ENCODE peak calls at places on chromosomes 12 and 14, in six cellular contexts. L is A549, S is SK-N-SH, Z is GM12878, C is K562, I is HL-60. Q is an unnamed sample.

GRCh38 chr14:79016828-79017505 is 846.8 kb downstream of the NRXN3 start:
- DNase-seq in L (no peak), S (no peak), Z (no peak), C (no peak), I (no peak), Q (no peak)

GRCh38 chr14:35952584-35952983 is 126.4 kb downstream of the BRMS1L start:
- DNase-seq in L (no peak), S (no peak), Z (no peak), C (no peak), I (no peak), Q (no peak)

GRCh38 chr12:88952543-88952942 is 372.3 kb upstream of the KITLG start:
- DNase-seq in L (no peak), S (no peak), Z (no peak), C (no peak), I (no peak), Q (no peak)

GRCh38 chr14:81205639-81206038 is 15.1 kb downstream of the GTF2A1 start:
- DNase-seq in L (no peak), S (no peak), Z (no peak), C (no peak), I (no peak), Q (no peak)

GRCh38 chr12:52876371-52876770 is 27.6 kb upstream of the KRT78 start:
- DNase-seq in L (no peak), S (no peak), Z (no peak), C (no peak), I (no peak), Q (no peak)

GRCh38 chr12:76266797-76267196 is 81.4 kb downstream of the BBS10 start:
- DNase-seq in L (no peak), S (no peak), Z (no peak), C (no peak), I (no peak), Q (no peak)

GRCh38 chr12:18320036-18320617 is 58.8 kb downstream of the PIK3C2G start:
- DNase-seq in L (peak; percentile 25), S (peak; percentile 22), Z (no peak), C (peak; percentile 8), I (peak; percentile 26), Q (peak; percentile 78)

GRCh38 chr12:17810399-17810798 is 279.6 kb downstream of the RERGL start:
- DNase-seq in L (no peak), S (no peak), Z (no peak), C (no peak), I (no peak), Q (no peak)

GRCh38 chr12:47491516-47491915 is 214.3 kb downstream of the RPAP3 start:
- DNase-seq in L (no peak), S (no peak), Z (no peak), C (no peak), I (no peak), Q (no peak)

GRCh38 chr12:64461634-64462414 is 9.9 kb downstream of the TBK1 start:
- DNase-seq in L (no peak), S (no peak), Z (no peak), C (no peak), I (no peak), Q (no peak)

GRCh38 chr14:56289155-56289554 is 170.9 kb downstream of the PELI2 start:
- DNase-seq in L (no peak), S (no peak), Z (no peak), C (no peak), I (no peak), Q (no peak)

GRCh38 chr12:64007853-64008252 is 163.4 kb downstream of the SRGAP1 start:
- DNase-seq in L (no peak), S (no peak), Z (no peak), C (no peak), I (no peak), Q (no peak)

GRCh38 chr12:12996235-12996634 is 3.8 kb downstream of the HEBP1 start:
- DNase-seq in L (no peak), S (peak; percentile 21), Z (no peak), C (no peak), I (no peak), Q (no peak)

GRCh38 chr14:74610866-74611671 is 968 bp downstream of the LTBP2 start:
- DNase-seq in L (no peak), S (no peak), Z (no peak), C (no peak), I (no peak), Q (peak; percentile 65)

GRCh38 chr12:87827638-87828264 is 201.4 kb downstream of the C12orf50 start:
- DNase-seq in L (peak; percentile 7), S (no peak), Z (no peak), C (no peak), I (no peak), Q (no peak)

GRCh38 chr14:73696466-73697390 is 17.5 kb downstream of the PNMA1 start:
- DNase-seq in L (peak; percentile 45), S (no peak), Z (peak; percentile 88), C (no peak), I (no peak), Q (no peak)

GRCh38 chr12:130161261-130162231 is 718 bp upstream of the FZD10 start:
- DNase-seq in L (no peak), S (peak; percentile 58), Z (no peak), C (no peak), I (no peak), Q (peak; percentile 80)
- TF ChIP-seq REST in L (no peak), S (no peak), Z (no peak), C (no peak), I (no peak), Q (no peak)

DNA sequence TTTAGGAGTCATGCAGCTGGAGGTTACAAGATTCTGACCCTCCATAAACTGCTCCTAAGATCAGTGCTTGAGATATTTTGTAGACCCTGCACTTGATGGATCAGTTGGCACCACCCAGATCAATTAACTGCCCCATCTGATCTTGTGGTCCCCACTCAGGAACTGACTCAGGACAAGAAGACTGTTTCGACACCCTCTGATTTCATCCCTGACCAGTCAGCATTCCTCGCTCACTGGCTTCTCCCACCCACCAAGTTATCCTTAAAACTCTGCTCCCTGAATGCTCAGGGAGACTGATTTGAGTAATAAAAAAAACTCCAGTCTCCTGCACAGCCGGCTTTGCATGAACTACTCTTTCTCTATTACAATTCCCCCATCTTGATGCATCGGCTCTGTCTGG is 360.2 kb downstream of the GALC start:
- DNase-seq in L (no peak), S (no peak), Z (no peak), C (no peak), I (no peak), Q (no peak)
- TF ChIP-seq REST in L (no peak), S (no peak), Z (no peak), C (no peak), I (no peak), Q (no peak)

GRCh38 chr12:132194556-132194955 is 50.3 kb downstream of the NOC4L start:
- DNase-seq in L (no peak), S (no peak), Z (no peak), C (no peak), I (no peak), Q (no peak)
- TF ChIP-seq REST in L (no peak), S (no peak), Z (no peak), C (no peak), I (no peak), Q (no peak)

DNA sequence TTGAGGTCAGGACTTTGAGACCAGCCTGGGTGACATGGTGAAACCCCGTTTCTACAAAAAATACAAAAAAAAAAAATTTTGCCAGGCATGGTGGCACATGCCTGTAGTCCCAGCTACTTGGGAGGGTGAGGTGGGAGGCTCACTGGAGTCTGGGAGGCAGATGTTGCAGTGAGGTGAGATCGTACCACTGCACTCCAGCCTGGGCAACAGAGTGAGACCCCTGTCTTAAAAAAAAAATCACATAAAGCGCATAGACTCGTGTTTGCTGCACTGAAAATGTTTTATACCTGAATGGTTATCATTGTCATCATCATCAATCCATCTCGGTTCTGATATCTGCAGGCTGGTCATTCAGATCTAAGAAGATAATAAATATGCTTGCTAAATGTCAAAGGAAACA is 24.8 kb upstream of the VPS37B start:
- DNase-seq in L (no peak), S (no peak), Z (no peak), C (no peak), I (no peak), Q (no peak)
- TF ChIP-seq REST in L (no peak), S (no peak), Z (no peak), C (no peak), I (no peak), Q (no peak)

GRCh38 chr12:1842183-1842904 is 22.0 kb downstream of the LRTM2 start:
- DNase-seq in L (no peak), S (no peak), Z (no peak), C (no peak), I (peak; percentile 90), Q (no peak)

GRCh38 chr12:1843641-1844005 is 23.3 kb downstream of the LRTM2 start:
- DNase-seq in L (no peak), S (no peak), Z (no peak), C (no peak), I (no peak), Q (no peak)

GRCh38 chr12:1844223-1844622 is 23.9 kb downstream of the LRTM2 start:
- DNase-seq in L (no peak), S (no peak), Z (no peak), C (no peak), I (no peak), Q (peak; percentile 9)

GRCh38 chr12:1841606-1842182 is 21.3 kb downstream of the LRTM2 start:
- DNase-seq in L (no peak), S (no peak), Z (no peak), C (no peak), I (no peak), Q (no peak)

GRCh38 chr12:1842905-1843640 is 22.7 kb downstream of the LRTM2 start:
- DNase-seq in L (no peak), S (no peak), Z (no peak), C (no peak), I (no peak), Q (no peak)
- TF ChIP-seq REST in L (no peak), S (no peak), Z (no peak), C (no peak), I (no peak), Q (no peak)

GRCh38 chr12:114674201-114675047 is 9.6 kb downstream of the TBX3 start:
- DNase-seq in L (no peak), S (no peak), Z (no peak), C (no peak), I (no peak), Q (peak; percentile 62)

GRCh38 chr12:114671664-114672476 is 12.1 kb downstream of the TBX3 start:
- DNase-seq in L (no peak), S (peak; percentile 81), Z (no peak), C (no peak), I (no peak), Q (peak; percentile 73)

GRCh38 chr12:114672817-114673168 is 11.2 kb downstream of the TBX3 start:
- DNase-seq in L (no peak), S (no peak), Z (no peak), C (no peak), I (no peak), Q (peak; percentile 50)

GRCh38 chr12:114671321-114671663 is 12.7 kb downstream of the TBX3 start:
- DNase-seq in L (no peak), S (no peak), Z (no peak), C (no peak), I (no peak), Q (no peak)

GRCh38 chr12:114673169-114673833 is 10.7 kb downstream of the TBX3 start:
- DNase-seq in L (no peak), S (peak; percentile 78), Z (no peak), C (no peak), I (no peak), Q (peak; percentile 78)
- TF ChIP-seq REST in L (no peak), S (no peak), Z (no peak), C (no peak), I (no peak), Q (no peak)

GRCh38 chr14:94689218-94689984 is 77.2 kb downstream of the SERPINA3 start:
- DNase-seq in L (peak; percentile 70), S (peak; percentile 93), Z (no peak), C (peak; percentile 75), I (peak; percentile 36), Q (peak; percentile 78)
- TF ChIP-seq REST in L (no peak), S (no peak), Z (no peak), C (no peak), I (no peak), Q (no peak)